ENCODE peak calls at places on chromosomes 16 and 17, in six cellular contexts. E, Y, L, B, J and V are unnamed samples.

GRCh38 chr16:9091867-9092281 is 430 bp downstream of the HAPSTR1 start:
- DNase-seq in E (no peak), Y (no peak), L (peak), B (peak), J (peak), V (peak)

GRCh38 chr17:34406196-34406595 is 43.2 kb upstream of the CCL1 start:
- DNase-seq in E (no peak), Y (no peak), L (no peak), B (no peak), J (no peak), V (no peak)

GRCh38 chr17:82559779-82560642 is 40.5 kb downstream of the FOXK2 start:
- DNase-seq in E (no peak), Y (no peak), L (no peak), B (no peak), J (no peak), V (no peak)

GRCh38 chr16:48911700-48912099 is 301.7 kb upstream of the N4BP1 start:
- DNase-seq in E (no peak), Y (no peak), L (no peak), B (no peak), J (no peak), V (peak)

GRCh38 chr16:47644166-47644565 is 183.0 kb downstream of the PHKB start:
- DNase-seq in E (peak), Y (no peak), L (no peak), B (no peak), J (no peak), V (no peak)

GRCh38 chr17:32533296-32533695 is 46.5 kb downstream of the CDK5R1 start:
- DNase-seq in E (no peak), Y (no peak), L (no peak), B (no peak), J (no peak), V (no peak)

GRCh38 chr16:48317614-48318013 is 67.6 kb downstream of the SIAH1 start:
- DNase-seq in E (peak), Y (no peak), L (no peak), B (peak), J (no peak), V (no peak)

GRCh38 chr17:10518271-10519037 is at the start of gene MYH1:
- DNase-seq in E (no peak), Y (no peak), L (no peak), B (no peak), J (no peak), V (no peak)

GRCh38 chr16:8741636-8742427 is 55.6 kb downstream of the TMEM186 start:
- DNase-seq in E (no peak), Y (no peak), L (no peak), B (no peak), J (no peak), V (no peak)

GRCh38 chr17:10295728-10296343 is 77.0 kb downstream of the MYH13 start:
- DNase-seq in E (peak), Y (no peak), L (no peak), B (peak), J (peak), V (peak)

GRCh38 chr16:86203557-86204275 is 304.8 kb downstream of the IRF8 start:
- DNase-seq in E (no peak), Y (no peak), L (no peak), B (no peak), J (no peak), V (no peak)

GRCh38 chr16:89545831-89546574 is 14.5 kb upstream of the RPL13 start:
- DNase-seq in E (no peak), Y (no peak), L (no peak), B (no peak), J (no peak), V (no peak)

GRCh38 chr17:62614142-62614541 is 13.3 kb upstream of the MRC2 start:
- DNase-seq in E (no peak), Y (no peak), L (no peak), B (no peak), J (no peak), V (peak)

GRCh38 chr16:81549547-81550411 is 105.2 kb downstream of the CMIP start:
- DNase-seq in E (no peak), Y (no peak), L (no peak), B (no peak), J (no peak), V (no peak)

GRCh38 chr16:21703589-21704174 is 39.9 kb downstream of the OTOA start:
- DNase-seq in E (no peak), Y (no peak), L (no peak), B (no peak), J (peak), V (no peak)

GRCh38 chr16:84706856-84707255 is 7.1 kb downstream of the USP10 start:
- DNase-seq in E (no peak), Y (no peak), L (no peak), B (no peak), J (no peak), V (no peak)

GRCh38 chr16:24568392-24568791 is 29.0 kb downstream of the RBBP6 start:
- DNase-seq in E (peak), Y (no peak), L (no peak), B (no peak), J (no peak), V (no peak)

GRCh38 chr17:8947201-8947600 is 18.3 kb downstream of the PIK3R5 start:
- DNase-seq in E (peak), Y (no peak), L (no peak), B (no peak), J (no peak), V (peak)

GRCh38 chr16:11114366-11115164 is 141.4 kb downstream of the SOCS1 start:
- DNase-seq in E (no peak), Y (no peak), L (no peak), B (peak), J (no peak), V (no peak)

GRCh38 chr17:67422887-67423286 is 45.8 kb downstream of the PITPNC1 start:
- DNase-seq in E (peak), Y (no peak), L (peak), B (no peak), J (no peak), V (no peak)

GRCh38 chr17:48215583-48216139 is 108.1 kb downstream of the SNX11 start:
- DNase-seq in E (peak), Y (no peak), L (no peak), B (no peak), J (no peak), V (no peak)

GRCh38 chr16:1474796-1475551 is at the start of gene CLCN7:
- DNase-seq in E (peak), Y (peak), L (peak), B (peak), J (peak), V (peak)